ENCODE peak calls at places on chromosomes 16 and 17, in seven cellular contexts. One of them, this sample, is unnamed. For H3K4me1, the result is how much of the 10 kb centered on the place peaks cover.

GRCh38 chr17:82110298-82110697 is 12.3 kb upstream of the FASN start:
- DNase-seq in neuronal stem cell: no peak
- DNase-seq in IMR-90: no peak
- DNase-seq in H9: no peak
- DNase-seq in H1: no peak
- DNase-seq in mesendoderm: no peak
- DNase-seq in mesenchymal stem cell: no peak
- DNase-seq in this sample: peak

GRCh38 chr17:80061421-80061820 is 25.0 kb downstream of the CCDC40 start:
- DNase-seq in neuronal stem cell: no peak
- DNase-seq in IMR-90: no peak
- DNase-seq in H9: no peak
- DNase-seq in H1: no peak
- DNase-seq in mesendoderm: no peak
- DNase-seq in mesenchymal stem cell: no peak
- DNase-seq in this sample: no peak

GRCh38 chr16:86222965-86223551 is 287.3 kb upstream of the FOXF1 start:
- DNase-seq in neuronal stem cell: no peak
- DNase-seq in IMR-90: peak
- DNase-seq in H9: no peak
- DNase-seq in H1: no peak
- DNase-seq in mesendoderm: no peak
- DNase-seq in mesenchymal stem cell: peak
- DNase-seq in this sample: no peak

GRCh38 chr17:66737524-66737923 is 97.4 kb upstream of the CACNG5 start:
- DNase-seq in neuronal stem cell: peak
- DNase-seq in IMR-90: peak
- DNase-seq in H9: peak
- DNase-seq in H1: no peak
- DNase-seq in mesendoderm: peak
- DNase-seq in mesenchymal stem cell: peak
- DNase-seq in this sample: no peak

GRCh38 chr16:31344712-31345111 is 10.3 kb upstream of the ITGAX start:
- DNase-seq in neuronal stem cell: no peak
- DNase-seq in IMR-90: no peak
- DNase-seq in H9: no peak
- DNase-seq in H1: no peak
- DNase-seq in mesendoderm: no peak
- DNase-seq in mesenchymal stem cell: no peak
- DNase-seq in this sample: no peak

GRCh38 chr17:35088911-35089845 is 25.7 kb upstream of the RFFL start:
- DNase-seq in neuronal stem cell: peak
- DNase-seq in IMR-90: peak
- DNase-seq in H9: peak
- DNase-seq in H1: peak
- DNase-seq in mesendoderm: peak
- DNase-seq in mesenchymal stem cell: peak
- DNase-seq in this sample: peak

GRCh38 chr17:67044016-67044772 is at the start of gene CACNG1:
- DNase-seq in neuronal stem cell: no peak
- DNase-seq in IMR-90: no peak
- DNase-seq in H9: no peak
- DNase-seq in H1: no peak
- DNase-seq in mesendoderm: no peak
- DNase-seq in mesenchymal stem cell: no peak
- DNase-seq in this sample: no peak

GRCh38 chr16:79573071-79573470 is 27.5 kb downstream of the MAF start:
- DNase-seq in neuronal stem cell: no peak
- DNase-seq in IMR-90: no peak
- DNase-seq in H9: no peak
- DNase-seq in H1: no peak
- DNase-seq in mesendoderm: no peak
- DNase-seq in mesenchymal stem cell: no peak
- DNase-seq in this sample: no peak

GRCh38 chr16:83330251-83330650 is 477.5 kb upstream of the HSBP1 start:
- DNase-seq in neuronal stem cell: no peak
- DNase-seq in IMR-90: no peak
- DNase-seq in H9: no peak
- DNase-seq in H1: no peak
- DNase-seq in mesendoderm: peak
- DNase-seq in mesenchymal stem cell: no peak
- DNase-seq in this sample: no peak

GRCh38 chr16:13322357-13322756 is 421.0 kb downstream of the SHISA9 start:
- DNase-seq in neuronal stem cell: no peak
- DNase-seq in IMR-90: no peak
- DNase-seq in H9: no peak
- DNase-seq in H1: no peak
- DNase-seq in mesendoderm: peak
- DNase-seq in mesenchymal stem cell: no peak
- DNase-seq in this sample: no peak

GRCh38 chr16:29975811-29976511 is 2.3 kb downstream of the TAOK2 start:
- DNase-seq in neuronal stem cell: no peak
- DNase-seq in IMR-90: no peak
- DNase-seq in H9: no peak
- DNase-seq in H1: no peak
- DNase-seq in mesendoderm: no peak
- DNase-seq in mesenchymal stem cell: no peak
- DNase-seq in this sample: peak

GRCh38 chr16:6211644-6212043 is 1114.0 kb upstream of the EEF2KMT start:
- DNase-seq in neuronal stem cell: no peak
- DNase-seq in IMR-90: no peak
- DNase-seq in H9: no peak
- DNase-seq in H1: no peak
- DNase-seq in mesendoderm: no peak
- DNase-seq in mesenchymal stem cell: no peak
- DNase-seq in this sample: no peak

GRCh38 chr16:14283786-14284185 is 212.7 kb downstream of the MRTFB start:
- DNase-seq in neuronal stem cell: no peak
- DNase-seq in IMR-90: no peak
- DNase-seq in H9: peak
- DNase-seq in H1: peak
- DNase-seq in mesendoderm: no peak
- DNase-seq in mesenchymal stem cell: no peak
- DNase-seq in this sample: no peak

GRCh38 chr16:29943846-29944669 is 17.8 kb upstream of the TMEM219 start:
- DNase-seq in neuronal stem cell: no peak
- DNase-seq in IMR-90: peak
- DNase-seq in H9: peak
- DNase-seq in H1: no peak
- DNase-seq in mesendoderm: peak
- DNase-seq in mesenchymal stem cell: peak
- DNase-seq in this sample: peak

GRCh38 chr17:2064147-2064489 is 9.2 kb downstream of the HIC1 start:
- DNase-seq in neuronal stem cell: no peak
- DNase-seq in IMR-90: no peak
- DNase-seq in H9: no peak
- DNase-seq in H1: no peak
- DNase-seq in mesendoderm: no peak
- DNase-seq in mesenchymal stem cell: peak
- DNase-seq in this sample: no peak

GRCh38 chr16:30351586-30352419 is 3.3 kb downstream of the CD2BP2 start:
- DNase-seq in neuronal stem cell: no peak
- DNase-seq in IMR-90: peak
- DNase-seq in H9: no peak
- DNase-seq in H1: no peak
- DNase-seq in mesendoderm: no peak
- DNase-seq in mesenchymal stem cell: no peak
- DNase-seq in this sample: no peak

GRCh38 chr16:1133271-1133670 is 19.6 kb upstream of the CACNA1H start:
- DNase-seq in neuronal stem cell: no peak
- DNase-seq in IMR-90: no peak
- DNase-seq in H9: no peak
- DNase-seq in H1: no peak
- DNase-seq in mesendoderm: no peak
- DNase-seq in mesenchymal stem cell: no peak
- DNase-seq in this sample: no peak

GRCh38 chr16:1129106-1129960 is 23.6 kb upstream of the CACNA1H start:
- DNase-seq in neuronal stem cell: no peak
- DNase-seq in IMR-90: no peak
- DNase-seq in H9: no peak
- DNase-seq in H1: no peak
- DNase-seq in mesendoderm: no peak
- DNase-seq in mesenchymal stem cell: no peak
- DNase-seq in this sample: no peak

GRCh38 chr16:1130382-1130781 is 22.5 kb upstream of the CACNA1H start:
- DNase-seq in neuronal stem cell: no peak
- DNase-seq in IMR-90: no peak
- DNase-seq in H9: no peak
- DNase-seq in H1: no peak
- DNase-seq in mesendoderm: no peak
- DNase-seq in mesenchymal stem cell: no peak
- DNase-seq in this sample: no peak

GRCh38 chr16:1132431-1132830 is 20.5 kb upstream of the CACNA1H start:
- DNase-seq in neuronal stem cell: no peak
- DNase-seq in IMR-90: no peak
- DNase-seq in H9: no peak
- DNase-seq in H1: no peak
- DNase-seq in mesendoderm: no peak
- DNase-seq in mesenchymal stem cell: no peak
- DNase-seq in this sample: no peak

DNA sequence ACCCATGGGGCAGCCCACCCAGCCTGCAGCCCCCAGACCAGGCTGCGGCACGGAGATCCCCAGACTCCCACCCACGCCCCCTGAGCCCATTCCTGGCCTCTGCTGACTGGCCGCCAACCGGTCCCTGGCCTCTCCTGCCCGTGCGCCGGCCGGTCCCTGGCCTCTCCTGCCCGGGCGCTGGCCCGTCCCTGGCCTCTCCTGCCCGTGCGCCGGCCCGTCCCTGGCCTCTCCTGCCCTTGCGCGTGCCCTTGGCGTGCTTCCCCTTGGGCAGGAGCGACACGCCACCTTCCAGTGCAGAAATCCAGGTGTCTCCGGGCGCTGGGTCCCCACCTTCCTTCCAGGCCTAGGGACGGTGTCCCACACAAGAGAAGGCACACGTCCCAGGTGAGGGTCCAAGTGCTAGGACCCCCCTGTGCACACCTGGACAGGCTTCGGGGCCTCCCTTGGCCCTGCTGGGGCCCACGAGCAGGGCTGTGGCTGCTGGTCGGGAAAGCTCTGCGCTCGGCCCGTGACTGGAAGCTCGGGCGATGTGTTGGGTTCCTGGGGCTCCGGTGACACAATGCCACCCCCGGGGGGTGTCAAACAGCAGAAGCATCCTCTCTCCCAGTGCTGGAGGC is 21.4 kb upstream of the CACNA1H start:
- DNase-seq in neuronal stem cell: no peak
- DNase-seq in IMR-90: no peak
- DNase-seq in H9: no peak
- DNase-seq in H1: no peak
- DNase-seq in mesendoderm: no peak
- DNase-seq in mesenchymal stem cell: no peak
- DNase-seq in this sample: no peak
- H4K8ac ChIP-seq in neuronal stem cell: no peak
- H4K8ac ChIP-seq in IMR-90: no peak
- H4K8ac ChIP-seq in H9: no peak
- H4K8ac ChIP-seq in H1: peak
- H4K8ac ChIP-seq in mesendoderm: no peak
- H4K8ac ChIP-seq in mesenchymal stem cell: no peak
- H4K8ac ChIP-seq in this sample: no peak

DNA sequence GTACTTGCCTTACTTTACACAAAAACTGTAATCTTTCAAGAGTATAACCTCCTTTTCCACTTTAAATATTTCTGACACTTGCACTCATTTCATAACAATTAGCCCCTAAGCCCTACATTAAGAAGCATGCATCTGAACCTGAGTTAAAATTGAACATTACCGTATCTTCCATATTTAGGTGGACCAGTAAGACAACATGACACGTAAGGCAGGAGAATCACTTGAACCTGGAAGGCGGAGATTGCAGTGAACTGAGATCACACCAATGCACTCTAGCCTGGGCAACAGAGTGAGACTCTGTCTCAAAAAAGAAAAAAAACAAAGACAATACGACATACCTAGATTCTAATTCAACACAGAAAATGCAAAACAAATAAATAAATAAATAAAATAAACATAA is 7.0 kb downstream of the PHF12 start:
- DNase-seq in neuronal stem cell: no peak
- DNase-seq in IMR-90: no peak
- DNase-seq in H9: no peak
- DNase-seq in H1: no peak
- DNase-seq in mesendoderm: no peak
- DNase-seq in mesenchymal stem cell: no peak
- DNase-seq in this sample: no peak
- H3K4me1 ChIP-seq in neuronal stem cell: under half
- H3K4me1 ChIP-seq in IMR-90: under half
- H3K4me1 ChIP-seq in H9: under half
- H3K4me1 ChIP-seq in H1: under half
- H3K4me1 ChIP-seq in mesendoderm: under half
- H3K4me1 ChIP-seq in mesenchymal stem cell: under half
- H3K4me1 ChIP-seq in this sample: under half

GRCh38 chr17:29594441-29595090 is 1.6 kb downstream of the ANKRD13B start:
- DNase-seq in neuronal stem cell: no peak
- DNase-seq in IMR-90: no peak
- DNase-seq in H9: no peak
- DNase-seq in H1: no peak
- DNase-seq in mesendoderm: no peak
- DNase-seq in mesenchymal stem cell: no peak
- DNase-seq in this sample: peak
- H4K8ac ChIP-seq in neuronal stem cell: no peak
- H4K8ac ChIP-seq in IMR-90: no peak
- H4K8ac ChIP-seq in H9: no peak
- H4K8ac ChIP-seq in H1: no peak
- H4K8ac ChIP-seq in mesendoderm: no peak
- H4K8ac ChIP-seq in mesenchymal stem cell: no peak
- H4K8ac ChIP-seq in this sample: no peak

GRCh38 chr16:9079430-9079812 is 12.0 kb upstream of the HAPSTR1 start:
- DNase-seq in neuronal stem cell: no peak
- DNase-seq in IMR-90: no peak
- DNase-seq in H9: no peak
- DNase-seq in H1: no peak
- DNase-seq in mesendoderm: no peak
- DNase-seq in mesenchymal stem cell: no peak
- DNase-seq in this sample: no peak

GRCh38 chr16:9081183-9081582 is 10.3 kb upstream of the HAPSTR1 start:
- DNase-seq in neuronal stem cell: no peak
- DNase-seq in IMR-90: peak
- DNase-seq in H9: no peak
- DNase-seq in H1: no peak
- DNase-seq in mesendoderm: no peak
- DNase-seq in mesenchymal stem cell: no peak
- DNase-seq in this sample: no peak

GRCh38 chr16:9082422-9082821 is 9.0 kb upstream of the HAPSTR1 start:
- DNase-seq in neuronal stem cell: no peak
- DNase-seq in IMR-90: no peak
- DNase-seq in H9: no peak
- DNase-seq in H1: no peak
- DNase-seq in mesendoderm: no peak
- DNase-seq in mesenchymal stem cell: no peak
- DNase-seq in this sample: no peak

GRCh38 chr16:9077001-9077809 is 14.2 kb upstream of the HAPSTR1 start:
- DNase-seq in neuronal stem cell: no peak
- DNase-seq in IMR-90: peak
- DNase-seq in H9: no peak
- DNase-seq in H1: no peak
- DNase-seq in mesendoderm: peak
- DNase-seq in mesenchymal stem cell: peak
- DNase-seq in this sample: peak

DNA sequence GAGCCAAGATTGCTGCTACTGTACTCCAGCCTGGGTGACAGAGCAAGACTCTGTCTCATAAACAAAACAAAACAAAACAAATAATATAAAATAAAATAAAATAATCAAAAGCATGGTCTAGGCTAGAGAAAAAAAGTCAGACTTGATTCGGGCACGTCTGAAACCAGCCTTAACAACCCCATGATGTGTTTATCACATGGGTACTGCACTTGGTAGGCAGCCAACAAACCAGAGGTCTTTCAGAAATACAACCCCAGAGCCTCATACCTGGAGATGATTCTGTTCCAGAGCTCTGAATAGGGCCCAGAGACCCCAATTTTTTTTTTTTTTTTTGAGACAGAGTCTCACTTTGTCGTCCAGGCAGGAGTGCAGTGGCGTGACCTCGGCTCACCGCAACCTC is 9.6 kb upstream of the HAPSTR1 start:
- DNase-seq in neuronal stem cell: no peak
- DNase-seq in IMR-90: no peak
- DNase-seq in H9: no peak
- DNase-seq in H1: no peak
- DNase-seq in mesendoderm: no peak
- DNase-seq in mesenchymal stem cell: no peak
- DNase-seq in this sample: no peak
- H3K4me1 ChIP-seq in neuronal stem cell: under half
- H3K4me1 ChIP-seq in IMR-90: under half
- H3K4me1 ChIP-seq in H9: under half
- H3K4me1 ChIP-seq in H1: under half
- H3K4me1 ChIP-seq in mesendoderm: under half
- H3K4me1 ChIP-seq in mesenchymal stem cell: under half
- H3K4me1 ChIP-seq in this sample: under half